ENCODE peak calls at places on chromosomes 1 and 21, in ten cellular contexts. One of them, this sample, is unnamed.

GRCh38 chr1:165313906-165314305 is 42.6 kb downstream of the LMX1A start:
- DNase-seq in left ventricle myocardium inferior: no peak
- DNase-seq in BJ: no peak
- DNase-seq in fibroblast of the aortic adventitia: no peak
- DNase-seq in heart left ventricle: no peak
- DNase-seq in glutamatergic neuron: no peak
- DNase-seq in neural progenitor cell: peak; percentile 28
- DNase-seq in pancreas: no peak
- DNase-seq in AG09309: no peak
- DNase-seq in type B pancreatic cell: no peak
- DNase-seq in this sample: no peak

GRCh38 chr1:154741327-154741726 is 128.8 kb downstream of the KCNN3 start:
- DNase-seq in neural progenitor cell: no peak
- DNase-seq in BJ: no peak
- DNase-seq in left ventricle myocardium inferior: no peak
- DNase-seq in AG09309: no peak
- DNase-seq in fibroblast of the aortic adventitia: peak; percentile 78
- DNase-seq in glutamatergic neuron: no peak
- DNase-seq in heart left ventricle: no peak
- DNase-seq in pancreas: no peak
- DNase-seq in type B pancreatic cell: no peak
- DNase-seq in this sample: no peak

GRCh38 chr1:183953031-183953430 is 84.5 kb downstream of the COLGALT2 start:
- DNase-seq in pancreas: no peak
- DNase-seq in heart left ventricle: no peak
- DNase-seq in glutamatergic neuron: no peak
- DNase-seq in left ventricle myocardium inferior: no peak
- DNase-seq in type B pancreatic cell: no peak
- DNase-seq in AG09309: no peak
- DNase-seq in BJ: no peak
- DNase-seq in neural progenitor cell: no peak
- DNase-seq in fibroblast of the aortic adventitia: no peak
- DNase-seq in this sample: no peak

GRCh38 chr1:204684206-204684536 is 1.4 kb downstream of the LRRN2 start:
- DNase-seq in heart left ventricle: no peak
- DNase-seq in neural progenitor cell: no peak
- DNase-seq in AG09309: no peak
- DNase-seq in glutamatergic neuron: no peak
- DNase-seq in pancreas: no peak
- DNase-seq in fibroblast of the aortic adventitia: no peak
- DNase-seq in left ventricle myocardium inferior: no peak
- DNase-seq in type B pancreatic cell: no peak
- DNase-seq in BJ: no peak
- DNase-seq in this sample: no peak

GRCh38 chr1:43304287-43304615 is 3.5 kb downstream of the TIE1 start:
- DNase-seq in neural progenitor cell: no peak
- DNase-seq in left ventricle myocardium inferior: no peak
- DNase-seq in type B pancreatic cell: no peak
- DNase-seq in BJ: no peak
- DNase-seq in heart left ventricle: no peak
- DNase-seq in glutamatergic neuron: no peak
- DNase-seq in fibroblast of the aortic adventitia: no peak
- DNase-seq in pancreas: no peak
- DNase-seq in AG09309: no peak
- DNase-seq in this sample: peak; percentile 18

GRCh38 chr1:81234237-81234636 is 566.5 kb upstream of the ADGRL2 start:
- DNase-seq in BJ: no peak
- DNase-seq in pancreas: no peak
- DNase-seq in fibroblast of the aortic adventitia: no peak
- DNase-seq in AG09309: no peak
- DNase-seq in glutamatergic neuron: no peak
- DNase-seq in left ventricle myocardium inferior: no peak
- DNase-seq in type B pancreatic cell: no peak
- DNase-seq in neural progenitor cell: no peak
- DNase-seq in heart left ventricle: no peak
- DNase-seq in this sample: no peak

GRCh38 chr1:214107322-214108096 is 119.7 kb downstream of the PROX1 start:
- DNase-seq in BJ: no peak
- DNase-seq in glutamatergic neuron: no peak
- DNase-seq in AG09309: no peak
- DNase-seq in type B pancreatic cell: no peak
- DNase-seq in left ventricle myocardium inferior: peak; percentile 41
- DNase-seq in heart left ventricle: peak; percentile 69
- DNase-seq in pancreas: no peak
- DNase-seq in neural progenitor cell: no peak
- DNase-seq in fibroblast of the aortic adventitia: peak; percentile 27
- DNase-seq in this sample: peak; percentile 70

GRCh38 chr1:163046071-163046470 is 23.1 kb upstream of the RGS4 start:
- DNase-seq in AG09309: no peak
- DNase-seq in type B pancreatic cell: no peak
- DNase-seq in left ventricle myocardium inferior: no peak
- DNase-seq in BJ: peak; percentile 22
- DNase-seq in pancreas: no peak
- DNase-seq in fibroblast of the aortic adventitia: peak; percentile 58
- DNase-seq in glutamatergic neuron: no peak
- DNase-seq in neural progenitor cell: no peak
- DNase-seq in heart left ventricle: no peak
- DNase-seq in this sample: no peak

GRCh38 chr1:198160946-198161614 is 4.3 kb downstream of the NEK7 start:
- DNase-seq in neural progenitor cell: no peak
- DNase-seq in BJ: no peak
- DNase-seq in fibroblast of the aortic adventitia: no peak
- DNase-seq in AG09309: no peak
- DNase-seq in pancreas: no peak
- DNase-seq in type B pancreatic cell: no peak
- DNase-seq in glutamatergic neuron: no peak
- DNase-seq in left ventricle myocardium inferior: no peak
- DNase-seq in heart left ventricle: no peak
- DNase-seq in this sample: no peak

GRCh38 chr1:46747683-46748288 is 28.9 kb upstream of the EFCAB14 start:
- DNase-seq in fibroblast of the aortic adventitia: peak; percentile 47
- DNase-seq in pancreas: no peak
- DNase-seq in type B pancreatic cell: no peak
- DNase-seq in AG09309: no peak
- DNase-seq in BJ: no peak
- DNase-seq in left ventricle myocardium inferior: no peak
- DNase-seq in glutamatergic neuron: peak; percentile 49
- DNase-seq in neural progenitor cell: peak; percentile 83
- DNase-seq in heart left ventricle: peak; percentile 29
- DNase-seq in this sample: no peak
- TF ChIP-seq CTCF in fibroblast of the aortic adventitia: peak; percentile 65
- TF ChIP-seq CTCF in pancreas: peak; percentile 37
- TF ChIP-seq CTCF in type B pancreatic cell: peak; percentile 77
- TF ChIP-seq CTCF in AG09309: peak; percentile 74
- TF ChIP-seq CTCF in BJ: peak; percentile 71
- TF ChIP-seq CTCF in left ventricle myocardium inferior: peak; percentile 88
- TF ChIP-seq CTCF in glutamatergic neuron: peak; percentile 67
- TF ChIP-seq CTCF in neural progenitor cell: peak; percentile 71
- TF ChIP-seq CTCF in heart left ventricle: peak; percentile 48
- TF ChIP-seq CTCF in this sample: peak; percentile 76

GRCh38 chr1:98001764-98002163 is 80.9 kb upstream of the DPYD start:
- DNase-seq in BJ: no peak
- DNase-seq in left ventricle myocardium inferior: no peak
- DNase-seq in glutamatergic neuron: no peak
- DNase-seq in type B pancreatic cell: no peak
- DNase-seq in AG09309: no peak
- DNase-seq in neural progenitor cell: no peak
- DNase-seq in pancreas: no peak
- DNase-seq in heart left ventricle: no peak
- DNase-seq in fibroblast of the aortic adventitia: peak; percentile 68
- DNase-seq in this sample: no peak
- TF ChIP-seq CTCF in BJ: peak; percentile 37
- TF ChIP-seq CTCF in left ventricle myocardium inferior: no peak
- TF ChIP-seq CTCF in glutamatergic neuron: no peak
- TF ChIP-seq CTCF in type B pancreatic cell: peak; percentile 39
- TF ChIP-seq CTCF in AG09309: peak; percentile 29
- TF ChIP-seq CTCF in neural progenitor cell: no peak
- TF ChIP-seq CTCF in pancreas: no peak
- TF ChIP-seq CTCF in heart left ventricle: no peak
- TF ChIP-seq CTCF in fibroblast of the aortic adventitia: peak; percentile 51
- TF ChIP-seq CTCF in this sample: peak; percentile 82

GRCh38 chr21:38377165-38378093 is 120.6 kb downstream of the KCNJ15 start:
- DNase-seq in AG09309: no peak
- DNase-seq in glutamatergic neuron: no peak
- DNase-seq in type B pancreatic cell: no peak
- DNase-seq in fibroblast of the aortic adventitia: peak; percentile 19
- DNase-seq in heart left ventricle: no peak
- DNase-seq in left ventricle myocardium inferior: no peak
- DNase-seq in BJ: no peak
- DNase-seq in neural progenitor cell: no peak
- DNase-seq in pancreas: no peak
- DNase-seq in this sample: no peak

GRCh38 chr21:38379171-38379570 is 119.1 kb downstream of the ERG start:
- DNase-seq in neural progenitor cell: no peak
- DNase-seq in BJ: no peak
- DNase-seq in glutamatergic neuron: no peak
- DNase-seq in type B pancreatic cell: no peak
- DNase-seq in AG09309: no peak
- DNase-seq in pancreas: no peak
- DNase-seq in heart left ventricle: no peak
- DNase-seq in left ventricle myocardium inferior: no peak
- DNase-seq in fibroblast of the aortic adventitia: peak; percentile 13
- DNase-seq in this sample: no peak

GRCh38 chr21:38384246-38384576 is 114.1 kb downstream of the ERG start:
- DNase-seq in glutamatergic neuron: no peak
- DNase-seq in left ventricle myocardium inferior: no peak
- DNase-seq in pancreas: no peak
- DNase-seq in fibroblast of the aortic adventitia: no peak
- DNase-seq in AG09309: no peak
- DNase-seq in BJ: no peak
- DNase-seq in type B pancreatic cell: no peak
- DNase-seq in neural progenitor cell: no peak
- DNase-seq in heart left ventricle: no peak
- DNase-seq in this sample: no peak

GRCh38 chr21:38383411-38384245 is 114.6 kb downstream of the ERG start:
- DNase-seq in BJ: no peak
- DNase-seq in left ventricle myocardium inferior: no peak
- DNase-seq in AG09309: no peak
- DNase-seq in neural progenitor cell: no peak
- DNase-seq in fibroblast of the aortic adventitia: no peak
- DNase-seq in type B pancreatic cell: no peak
- DNase-seq in pancreas: no peak
- DNase-seq in glutamatergic neuron: no peak
- DNase-seq in heart left ventricle: no peak
- DNase-seq in this sample: no peak

GRCh38 chr21:38380391-38381137 is 117.7 kb downstream of the ERG start:
- DNase-seq in type B pancreatic cell: no peak
- DNase-seq in pancreas: no peak
- DNase-seq in left ventricle myocardium inferior: no peak
- DNase-seq in fibroblast of the aortic adventitia: peak; percentile 72
- DNase-seq in AG09309: no peak
- DNase-seq in neural progenitor cell: no peak
- DNase-seq in heart left ventricle: no peak
- DNase-seq in BJ: peak; percentile 22
- DNase-seq in glutamatergic neuron: no peak
- DNase-seq in this sample: no peak
- TF ChIP-seq CTCF in type B pancreatic cell: peak; percentile 66
- TF ChIP-seq CTCF in pancreas: no peak
- TF ChIP-seq CTCF in left ventricle myocardium inferior: peak; percentile 25
- TF ChIP-seq CTCF in fibroblast of the aortic adventitia: peak; percentile 47
- TF ChIP-seq CTCF in AG09309: peak; percentile 27
- TF ChIP-seq CTCF in neural progenitor cell: peak; percentile 22
- TF ChIP-seq CTCF in heart left ventricle: peak; percentile 17
- TF ChIP-seq CTCF in BJ: peak; percentile 31
- TF ChIP-seq CTCF in glutamatergic neuron: peak; percentile 54
- TF ChIP-seq CTCF in this sample: peak; percentile 79

GRCh38 chr21:25872271-25872670 is 137.5 kb downstream of the GABPA start:
- DNase-seq in left ventricle myocardium inferior: no peak
- DNase-seq in type B pancreatic cell: no peak
- DNase-seq in AG09309: no peak
- DNase-seq in BJ: no peak
- DNase-seq in glutamatergic neuron: no peak
- DNase-seq in neural progenitor cell: peak; percentile 10
- DNase-seq in fibroblast of the aortic adventitia: no peak
- DNase-seq in heart left ventricle: no peak
- DNase-seq in pancreas: no peak
- DNase-seq in this sample: no peak
- TF ChIP-seq CTCF in left ventricle myocardium inferior: no peak
- TF ChIP-seq CTCF in type B pancreatic cell: no peak
- TF ChIP-seq CTCF in AG09309: no peak
- TF ChIP-seq CTCF in BJ: no peak
- TF ChIP-seq CTCF in glutamatergic neuron: no peak
- TF ChIP-seq CTCF in neural progenitor cell: peak; percentile 30
- TF ChIP-seq CTCF in fibroblast of the aortic adventitia: no peak
- TF ChIP-seq CTCF in heart left ventricle: no peak
- TF ChIP-seq CTCF in pancreas: no peak
- TF ChIP-seq CTCF in this sample: no peak

GRCh38 chr1:100543640-100544039 is 5.7 kb downstream of the GPR88 start:
- DNase-seq in glutamatergic neuron: no peak
- DNase-seq in heart left ventricle: no peak
- DNase-seq in AG09309: no peak
- DNase-seq in type B pancreatic cell: no peak
- DNase-seq in left ventricle myocardium inferior: no peak
- DNase-seq in neural progenitor cell: peak; percentile 31
- DNase-seq in fibroblast of the aortic adventitia: no peak
- DNase-seq in BJ: no peak
- DNase-seq in pancreas: no peak
- DNase-seq in this sample: no peak
- TF ChIP-seq CTCF in glutamatergic neuron: no peak
- TF ChIP-seq CTCF in heart left ventricle: peak; percentile 32
- TF ChIP-seq CTCF in AG09309: peak; percentile 24
- TF ChIP-seq CTCF in type B pancreatic cell: peak; percentile 34
- TF ChIP-seq CTCF in left ventricle myocardium inferior: no peak
- TF ChIP-seq CTCF in neural progenitor cell: peak; percentile 44
- TF ChIP-seq CTCF in fibroblast of the aortic adventitia: peak; percentile 24
- TF ChIP-seq CTCF in BJ: peak; percentile 16
- TF ChIP-seq CTCF in pancreas: no peak
- TF ChIP-seq CTCF in this sample: peak; percentile 47

DNA sequence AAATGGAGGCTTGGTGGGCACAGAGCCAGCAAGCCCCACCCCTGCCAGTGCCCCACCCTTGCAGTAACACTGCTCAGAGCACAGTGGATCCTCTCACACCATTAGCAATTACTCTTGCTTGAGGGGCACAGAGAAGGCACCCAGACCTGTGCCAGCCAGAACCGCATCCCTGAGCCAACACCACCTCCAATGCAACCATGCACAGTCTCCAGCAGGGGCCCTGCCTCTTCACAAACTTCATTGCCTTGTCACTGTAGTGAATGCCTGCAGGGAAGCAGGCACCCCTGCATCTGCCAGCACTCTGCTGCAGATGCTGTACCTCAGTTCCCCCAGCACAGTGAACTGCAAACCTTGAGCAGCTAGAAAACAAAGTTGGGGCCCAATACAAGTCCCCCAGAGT is 474.7 kb upstream of the BEND5 start:
- DNase-seq in AG09309: no peak
- DNase-seq in fibroblast of the aortic adventitia: no peak
- DNase-seq in neural progenitor cell: no peak
- DNase-seq in left ventricle myocardium inferior: no peak
- DNase-seq in pancreas: no peak
- DNase-seq in heart left ventricle: no peak
- DNase-seq in type B pancreatic cell: no peak
- DNase-seq in glutamatergic neuron: no peak
- DNase-seq in BJ: no peak
- DNase-seq in this sample: no peak
- TF ChIP-seq CTCF in AG09309: no peak
- TF ChIP-seq CTCF in fibroblast of the aortic adventitia: no peak
- TF ChIP-seq CTCF in neural progenitor cell: no peak
- TF ChIP-seq CTCF in left ventricle myocardium inferior: no peak
- TF ChIP-seq CTCF in pancreas: no peak
- TF ChIP-seq CTCF in heart left ventricle: no peak
- TF ChIP-seq CTCF in type B pancreatic cell: no peak
- TF ChIP-seq CTCF in glutamatergic neuron: no peak
- TF ChIP-seq CTCF in BJ: no peak
- TF ChIP-seq CTCF in this sample: no peak